ENCODE peak calls at places on chromosomes 12 and 14, in six cellular contexts. L is GM12878, G is HepG2, P is K562, H is H1, O is GM12891. R is an unnamed sample.

GRCh38 chr14:80629606-80630005 is 311.9 kb downstream of the CEP128 start:
- DNase-seq in O (no peak), P (no peak), L (no peak), H (no peak), G (no peak), R (no peak)

GRCh38 chr12:114668151-114668891 is 15.7 kb downstream of the TBX3 start:
- DNase-seq in H (peak; percentile 82), L (no peak), G (peak; percentile 93), P (peak; percentile 48), O (peak; percentile 61), R (no peak)

GRCh38 chr12:42790761-42791151 is 201.2 kb upstream of the PRICKLE1 start:
- DNase-seq in L (no peak), G (no peak), P (peak; percentile 8), H (no peak), O (no peak), R (no peak)

GRCh38 chr12:51358496-51358895 is 12.0 kb upstream of the CELA1 start:
- DNase-seq in P (no peak), H (no peak), O (no peak), L (no peak), G (no peak), R (no peak)

GRCh38 chr12:65293735-65294134 is 15.3 kb downstream of the MSRB3 start:
- DNase-seq in P (no peak), G (no peak), L (no peak), H (no peak), O (no peak), R (no peak)

GRCh38 chr12:121476477-121476876 is 76.6 kb downstream of the RNF34 start:
- DNase-seq in H (no peak), G (no peak), L (no peak), O (no peak), P (no peak), R (no peak)

GRCh38 chr12:79648872-79649271 is 41.9 kb downstream of the PAWR start:
- DNase-seq in O (no peak), H (no peak), G (no peak), L (no peak), P (no peak), R (no peak)

GRCh38 chr12:50212071-50212467 is 44.9 kb upstream of the CERS5 start:
- DNase-seq in P (no peak), G (no peak), O (no peak), H (no peak), L (no peak), R (no peak)

GRCh38 chr12:45655186-45655585 is 74.3 kb upstream of the ARID2 start:
- DNase-seq in G (peak; percentile 15), P (no peak), H (no peak), O (no peak), L (no peak), R (no peak)

DNA sequence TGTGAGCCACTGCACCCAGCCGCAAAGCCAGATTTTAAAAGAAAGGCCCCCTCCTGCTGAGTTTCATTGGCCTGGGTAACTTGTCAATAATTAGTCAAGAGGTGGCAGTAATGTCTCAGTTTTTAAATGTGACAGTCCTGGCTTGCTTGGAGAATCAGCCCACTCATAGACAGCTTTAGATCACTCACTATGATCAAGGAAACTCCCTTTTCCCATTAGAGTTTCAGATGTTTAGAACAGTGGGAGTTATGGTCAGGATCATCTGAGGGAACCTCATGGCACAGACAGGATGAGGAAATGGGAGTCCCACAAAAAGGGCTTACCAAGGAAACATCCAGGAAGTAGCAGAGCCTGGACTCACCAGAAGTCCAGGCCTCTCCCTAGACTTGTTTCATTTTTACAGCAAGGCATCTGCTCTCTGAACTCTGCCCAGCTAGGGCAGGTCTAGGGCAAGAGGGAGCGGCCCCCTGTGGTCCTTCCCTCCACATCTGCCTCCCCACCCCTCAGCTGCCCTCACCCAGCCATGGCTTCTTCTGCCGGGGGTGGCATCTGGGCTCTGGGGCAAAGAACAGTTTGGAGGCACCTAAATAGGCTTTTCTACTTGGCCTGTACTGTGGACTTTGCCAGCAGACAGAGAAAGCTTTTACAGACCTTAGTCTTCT is 11.2 kb downstream of the BCL2L14 start:
- DNase-seq in L (peak; percentile 39), P (peak; percentile 32), H (peak; percentile 52), O (peak; percentile 60), G (peak; percentile 70), R (no peak)
- TF ChIP-seq TAF1 in L (no peak), P (no peak), H (no peak), O (no peak), G (no peak), R (no peak)

DNA sequence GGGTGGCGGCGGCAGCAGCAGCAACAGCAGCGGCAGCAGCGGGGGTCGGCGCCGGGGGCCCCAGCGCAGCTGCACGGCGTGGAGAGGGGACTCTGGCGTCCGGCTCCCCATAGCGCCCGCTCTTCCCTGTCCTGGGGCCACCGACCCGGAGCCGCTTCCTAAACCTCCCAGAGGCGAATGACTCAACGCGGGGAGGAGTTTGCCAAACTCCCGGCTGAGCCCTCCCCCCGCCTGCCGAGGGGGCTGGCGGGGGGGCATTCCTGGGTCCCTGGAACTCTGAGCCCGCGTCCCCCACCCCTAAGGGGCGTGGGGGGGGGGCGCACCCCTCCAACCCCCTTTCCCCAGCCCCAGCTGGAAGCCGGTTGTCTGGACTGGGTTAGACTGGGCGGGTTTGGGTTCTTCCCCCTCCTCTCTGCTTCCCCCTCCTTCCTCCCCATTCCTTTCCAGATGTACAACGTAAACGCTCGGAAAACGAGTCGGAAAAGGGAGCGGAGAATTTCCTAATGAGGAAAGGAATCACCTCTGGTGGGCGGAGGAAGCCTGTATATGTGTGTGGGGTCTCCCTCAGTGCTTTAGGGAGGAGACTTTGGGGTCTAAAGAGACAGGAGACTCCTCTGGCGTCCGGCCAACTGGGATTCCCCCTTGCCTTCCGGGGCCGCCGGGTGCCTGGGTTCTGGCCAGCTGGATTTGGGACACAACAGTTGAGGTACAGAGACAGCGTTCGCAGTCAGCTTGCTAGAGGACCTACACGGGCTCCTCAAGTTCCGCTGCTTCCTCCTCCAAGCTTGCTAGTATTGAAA is at the start of gene ITGA5:
- DNase-seq in L (no peak), P (peak; percentile 82), G (no peak), O (no peak), H (peak; percentile 76), R (no peak)
- TF ChIP-seq POLR2A in L (no peak), P (peak; percentile 77), G (no peak), O (no peak), H (no peak), R (no peak)

GRCh38 chr12:118332511-118332910 is 40.2 kb downstream of the TAOK3 start:
- DNase-seq in L (no peak), H (no peak), O (no peak), G (no peak), P (peak; percentile 12), R (no peak)
- TF ChIP-seq POLR2AphosphoS5 in L (no peak), H (no peak), O (no peak), G (no peak), P (no peak), R (no peak)

DNA sequence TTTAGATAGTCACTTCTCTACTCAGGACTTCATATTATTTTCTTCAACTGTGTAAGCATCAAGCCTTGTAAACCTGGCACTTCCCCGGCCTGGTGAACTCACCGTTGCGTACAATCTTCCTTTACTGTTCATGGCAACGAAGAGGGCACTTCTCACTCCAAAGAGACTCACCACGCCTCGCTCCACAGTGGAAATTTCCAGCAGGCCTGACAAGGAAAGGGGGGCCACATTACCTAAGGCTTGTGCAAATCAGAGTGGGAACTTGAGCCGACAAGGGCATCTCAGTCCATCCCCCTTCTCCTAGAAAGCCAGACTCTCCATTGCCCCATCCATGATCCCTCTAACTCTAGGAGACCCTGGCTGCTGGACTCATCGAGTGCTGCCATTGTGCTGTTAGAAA is 1.6 kb downstream of the FGF6 start:
- DNase-seq in P (no peak), G (no peak), L (no peak), O (no peak), H (no peak), R (no peak)
- TF ChIP-seq TAF1 in P (no peak), G (no peak), L (no peak), O (no peak), H (no peak), R (no peak)

GRCh38 chr14:74922752-74923401 is at the start of gene RPS6KL1:
- DNase-seq in L (no peak), O (peak; percentile 97), G (peak; percentile 74), P (peak; percentile 97), H (peak; percentile 86), R (peak; percentile 98)
- TF ChIP-seq POLR2A in L (peak; percentile 64), O (no peak), G (peak; percentile 73), P (peak; percentile 69), H (peak; percentile 80), R (no peak)

DNA sequence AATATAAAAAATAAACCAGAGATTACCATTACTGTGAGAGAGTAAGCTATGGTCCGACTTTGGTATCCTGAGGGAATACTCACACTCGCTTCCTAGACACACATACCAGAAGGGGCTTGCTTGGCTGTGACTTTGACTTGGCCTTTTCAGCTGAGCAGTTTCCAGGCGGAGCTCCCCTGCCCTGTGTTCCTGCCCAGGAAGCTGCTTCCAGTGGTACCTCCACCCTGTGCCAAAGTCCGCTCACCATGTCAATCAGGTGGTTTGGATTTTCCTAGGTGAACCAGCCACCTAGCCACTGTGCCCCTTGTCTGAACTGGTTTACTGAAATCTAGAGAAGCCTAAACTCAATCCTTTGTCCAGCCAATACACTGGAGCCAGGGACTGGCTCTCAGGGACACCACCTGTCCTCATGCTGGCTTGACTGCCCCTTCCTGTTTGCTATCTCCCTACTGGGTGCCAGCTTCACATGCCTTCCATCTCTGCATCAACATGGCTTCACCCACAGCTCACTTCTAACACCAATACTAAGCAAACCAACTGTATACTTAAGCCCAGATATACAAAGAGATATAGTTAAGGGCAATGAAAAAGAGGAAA is 28.6 kb downstream of the MAX start:
- DNase-seq in P (no peak), H (no peak), G (peak; percentile 45), O (no peak), L (no peak), R (no peak)
- TF ChIP-seq POLR2AphosphoS5 in P (no peak), H (no peak), G (no peak), O (peak; percentile 33), L (no peak), R (no peak)

GRCh38 chr14:100781952-100782351 is 44.0 kb upstream of the MEG3 start:
- DNase-seq in G (no peak), L (no peak), P (no peak), H (no peak), O (no peak), R (no peak)

GRCh38 chr14:100779691-100780080 is 46.2 kb upstream of the MEG3 start:
- DNase-seq in P (no peak), G (no peak), H (no peak), L (no peak), O (no peak), R (no peak)

GRCh38 chr14:100778951-100779690 is 46.8 kb upstream of the MEG3 start:
- DNase-seq in P (no peak), H (no peak), L (no peak), O (no peak), G (no peak), R (no peak)

GRCh38 chr14:100780246-100780645 is 45.7 kb upstream of the MEG3 start:
- DNase-seq in H (no peak), G (no peak), O (no peak), P (no peak), L (no peak), R (no peak)

GRCh38 chr14:100780646-100781355 is 45.1 kb upstream of the MEG3 start:
- DNase-seq in O (no peak), P (no peak), H (no peak), L (no peak), G (no peak), R (no peak)
- TF ChIP-seq TAF1 in O (no peak), P (no peak), H (no peak), L (no peak), G (no peak), R (no peak)